ENCODE peak calls at places on chromosomes 12 and 14, in nine cellular contexts. X is COR-L47; C is heart right ventricle; G is amygdala; Q is stimulated activated CD4-positive, alpha-beta T cell treated with anti-CD3 and anti-CD28 coated beads, Interleukin-15, amount 100 ng/mL, for 1 hour; V is amniotic stem cell; K is stimulated activated CD8-positive, alpha-beta memory T cell treated with anti-CD3 and anti-CD28 coated beads, Interleukin-4, amount 100 ng/mL, for 48 hours; I is progenitor cell of endocrine pancreas; U is natural killer cell. A is an unnamed sample.

GRCh38 chr14:49594347-49595089 is 4.2 kb upstream of the LRR1 start:
- DNase-seq in X (no peak), C (no peak), G (no peak), Q (no peak), V (no peak), K (no peak), I (no peak), U (no peak), A (no peak)

GRCh38 chr14:51939727-51940126 is 49.6 kb upstream of the RTRAF start:
- DNase-seq in X (no peak), C (no peak), G (no peak), Q (no peak), V (no peak), K (no peak), I (no peak), U (no peak), A (no peak)

GRCh38 chr14:36055681-36056225 is 120.8 kb downstream of the PTCSC3 start:
- DNase-seq in X (no peak), C (no peak), G (no peak), Q (no peak), V (no peak), K (no peak), I (no peak), U (no peak), A (no peak)

GRCh38 chr14:102325791-102326345 is 6.3 kb downstream of the ZNF839 start:
- DNase-seq in X (no peak), C (no peak), G (no peak), Q (no peak), V (no peak), K (no peak), I (no peak), U (no peak), A (no peak)

GRCh38 chr12:128755565-128755964 is 68.2 kb downstream of the SLC15A4 start:
- DNase-seq in X (no peak), C (no peak), G (no peak), Q (no peak), V (no peak), K (no peak), I (no peak), U (no peak), A (no peak)

GRCh38 chr14:43579743-43580142 is 927.3 kb downstream of the FSCB start:
- DNase-seq in X (no peak), C (no peak), G (no peak), Q (no peak), V (no peak), K (no peak), I (no peak), U (no peak), A (no peak)

GRCh38 chr14:61342486-61342885 is 21.1 kb downstream of the PRKCH start:
- DNase-seq in X (no peak), C (no peak), G (no peak), Q (peak), V (no peak), K (peak), I (no peak), U (peak), A (no peak)

GRCh38 chr12:102642199-102642598 is 161.8 kb upstream of the IGF1 start:
- DNase-seq in X (no peak), C (no peak), G (no peak), Q (no peak), V (no peak), K (no peak), I (no peak), U (no peak), A (no peak)

GRCh38 chr14:34722723-34723545 is 8.5 kb upstream of the CFL2 start:
- DNase-seq in X (peak), C (peak), G (peak), Q (no peak), V (no peak), K (peak), I (no peak), U (no peak), A (peak)

GRCh38 chr12:52050116-52050770 is 999 bp upstream of the NR4A1 start:
- DNase-seq in X (peak), C (no peak), G (no peak), Q (no peak), V (no peak), K (no peak), I (no peak), U (no peak), A (no peak)

GRCh38 chr12:65532162-65532561 is 253.7 kb downstream of the MSRB3 start:
- DNase-seq in X (no peak), C (no peak), G (no peak), Q (no peak), V (no peak), K (no peak), I (no peak), U (no peak), A (no peak)

GRCh38 chr12:3336606-3337311 is 154.2 kb upstream of the PRMT8 start:
- DNase-seq in X (no peak), C (peak), G (peak), Q (no peak), V (no peak), K (no peak), I (no peak), U (no peak), A (no peak)

GRCh38 chr14:90091393-90091792 is 29.6 kb downstream of the KCNK13 start:
- DNase-seq in X (peak), C (no peak), G (no peak), Q (no peak), V (no peak), K (no peak), I (no peak), U (no peak), A (no peak)

GRCh38 chr14:31712244-31713127 is 151.3 kb downstream of the NUBPL start:
- DNase-seq in X (no peak), C (no peak), G (no peak), Q (no peak), V (no peak), K (no peak), I (no peak), U (no peak), A (no peak)

GRCh38 chr12:104177663-104178501 is 37.7 kb upstream of the TXNRD1 start:
- DNase-seq in X (no peak), C (peak), G (no peak), Q (no peak), V (peak), K (peak), I (no peak), U (no peak), A (no peak)

GRCh38 chr14:91286530-91286937 is 42.0 kb upstream of the GPR68 start:
- DNase-seq in X (peak), C (peak), G (peak), Q (peak), V (peak), K (peak), I (peak), U (peak), A (peak)

GRCh38 chr12:112148031-112148513 is 22.7 kb downstream of the TRAFD1 start:
- DNase-seq in X (no peak), C (no peak), G (no peak), Q (no peak), V (no peak), K (no peak), I (no peak), U (no peak), A (no peak)

GRCh38 chr12:109459247-109459646 is 17.9 kb downstream of the KCTD10 start:
- DNase-seq in X (no peak), C (no peak), G (no peak), Q (no peak), V (no peak), K (no peak), I (no peak), U (no peak), A (no peak)

GRCh38 chr14:32372154-32372553 is 43.1 kb downstream of the AKAP6 start:
- DNase-seq in X (no peak), C (no peak), G (no peak), Q (no peak), V (peak), K (no peak), I (no peak), U (no peak), A (no peak)

GRCh38 chr12:15757553-15758255 is 31.5 kb downstream of the EPS8 start:
- DNase-seq in X (no peak), C (no peak), G (no peak), Q (no peak), V (peak), K (no peak), I (no peak), U (no peak), A (no peak)

GRCh38 chr14:68663385-68664076 is 129.3 kb downstream of the ZFP36L1 start:
- DNase-seq in X (no peak), C (no peak), G (no peak), Q (no peak), V (peak), K (peak), I (peak), U (no peak), A (no peak)

GRCh38 chr14:28944605-28945004 is 178.0 kb downstream of the FOXG1 start:
- DNase-seq in X (no peak), C (no peak), G (no peak), Q (no peak), V (no peak), K (no peak), I (no peak), U (no peak), A (no peak)

GRCh38 chr14:37056473-37056872 is 115.9 kb downstream of the SLC25A21 start:
- DNase-seq in X (no peak), C (no peak), G (no peak), Q (no peak), V (no peak), K (no peak), I (no peak), U (no peak), A (no peak)

GRCh38 chr12:5889381-5890047 is 55.5 kb downstream of the ANO2 start:
- DNase-seq in X (no peak), C (no peak), G (no peak), Q (no peak), V (no peak), K (peak), I (no peak), U (no peak), A (no peak)

GRCh38 chr14:68785817-68786490 is 6.9 kb downstream of the ZFP36L1 start:
- DNase-seq in X (no peak), C (no peak), G (no peak), Q (no peak), V (no peak), K (peak), I (no peak), U (no peak), A (no peak)

GRCh38 chr12:54479421-54479820 is 6.0 kb upstream of the GTSF1 start:
- DNase-seq in X (no peak), C (no peak), G (no peak), Q (no peak), V (peak), K (no peak), I (no peak), U (no peak), A (no peak)

GRCh38 chr12:93886533-93887511 is 209.6 kb downstream of the CRADD start:
- DNase-seq in X (no peak), C (no peak), G (no peak), Q (no peak), V (no peak), K (no peak), I (no peak), U (no peak), A (no peak)

GRCh38 chr12:52615208-52615868 is 3.0 kb downstream of the KRT73 start:
- DNase-seq in X (no peak), C (no peak), G (no peak), Q (no peak), V (no peak), K (peak), I (no peak), U (no peak), A (no peak)

GRCh38 chr12:117190210-117190781 is at the start of gene FBXO21:
- DNase-seq in X (peak), C (peak), G (peak), Q (peak), V (peak), K (peak), I (peak), U (peak), A (peak)

GRCh38 chr14:55245657-55246268 is 25.5 kb upstream of the FBXO34 start:
- DNase-seq in X (no peak), C (no peak), G (no peak), Q (no peak), V (no peak), K (no peak), I (no peak), U (no peak), A (no peak)

GRCh38 chr14:104866451-104867370 is 1.6 kb downstream of the CEP170B start:
- DNase-seq in X (no peak), C (no peak), G (no peak), Q (no peak), V (no peak), K (no peak), I (no peak), U (no peak), A (no peak)

GRCh38 chr14:52918486-52918885 is 32.4 kb downstream of the FERMT2 start:
- DNase-seq in X (no peak), C (no peak), G (no peak), Q (no peak), V (no peak), K (no peak), I (no peak), U (no peak), A (no peak)

GRCh38 chr12:132285991-132286681 is 43.3 kb downstream of the GALNT9 start:
- DNase-seq in X (no peak), C (peak), G (peak), Q (no peak), V (no peak), K (no peak), I (no peak), U (no peak), A (no peak)

GRCh38 chr14:69501362-69501964 is 16.9 kb downstream of the PLEKHD1 start:
- DNase-seq in X (peak), C (peak), G (peak), Q (no peak), V (no peak), K (no peak), I (no peak), U (no peak), A (no peak)

GRCh38 chr14:60662987-60663386 is 13.7 kb upstream of the SIX1 start:
- DNase-seq in X (no peak), C (no peak), G (no peak), Q (no peak), V (no peak), K (no peak), I (no peak), U (no peak), A (no peak)

GRCh38 chr14:50804181-50804721 is 26.7 kb downstream of the NIN start:
- DNase-seq in X (no peak), C (no peak), G (no peak), Q (no peak), V (peak), K (no peak), I (no peak), U (no peak), A (no peak)

GRCh38 chr12:94110258-94110657 is 38.1 kb upstream of the PLXNC1 start:
- DNase-seq in X (no peak), C (no peak), G (no peak), Q (no peak), V (no peak), K (no peak), I (no peak), U (no peak), A (no peak)

GRCh38 chr14:69333791-69334337 is 64.2 kb downstream of the ERH start:
- DNase-seq in X (no peak), C (no peak), G (no peak), Q (no peak), V (no peak), K (no peak), I (no peak), U (no peak), A (no peak)